ENCODE peak calls at places on chromosome X, in seven cellular contexts. B is HepG2, M is K562, W is SK-N-SH, G is GM12878, Y is HCT116, C is H1. N is an unnamed sample.

GRCh38 chrX:35289952-35290351 is 347.4 kb downstream of the FAM47B start:
- DNase-seq in B (no peak), M (no peak), W (no peak), G (no peak), Y (no peak), C (no peak), N (no peak)

GRCh38 chrX:129781134-129782014 is 1.6 kb downstream of the SASH3 start:
- DNase-seq in B (no peak), M (no peak), W (no peak), G (peak; percentile 83), Y (no peak), C (no peak), N (no peak)

GRCh38 chrX:46758163-46758955 is 559 bp downstream of the SLC9A7 start:
- DNase-seq in B (no peak), M (no peak), W (peak; percentile 5), G (no peak), Y (no peak), C (peak; percentile 48), N (peak; percentile 28)

GRCh38 chrX:46737041-46737440 is 21.9 kb downstream of the SLC9A7 start:
- DNase-seq in B (no peak), M (no peak), W (no peak), G (no peak), Y (no peak), C (no peak), N (no peak)

GRCh38 chrX:28920554-28920953 is 333.3 kb downstream of the IL1RAPL1 start:
- DNase-seq in B (no peak), M (no peak), W (no peak), G (no peak), Y (no peak), C (no peak), N (peak; percentile 3)

GRCh38 chrX:6024204-6024603 is 204.5 kb downstream of the NLGN4X start:
- DNase-seq in B (no peak), M (no peak), W (no peak), G (no peak), Y (no peak), C (no peak), N (no peak)

GRCh38 chrX:14963447-14964236 is 90.4 kb downstream of the MOSPD2 start:
- DNase-seq in B (no peak), M (no peak), W (no peak), G (no peak), Y (peak; percentile 49), C (no peak), N (no peak)

GRCh38 chrX:151713859-151714258 is 2.0 kb upstream of the FATE1 start:
- DNase-seq in B (peak; percentile 0), M (peak; percentile 53), W (peak; percentile 48), G (no peak), Y (peak; percentile 2), C (peak; percentile 63), N (peak; percentile 0)

GRCh38 chrX:80806557-80806956 is 3.1 kb downstream of the BRWD3 start:
- DNase-seq in B (no peak), M (no peak), W (no peak), G (no peak), Y (no peak), C (no peak), N (no peak)

GRCh38 chrX:76248901-76249300 is 76.0 kb downstream of the PBDC1 start:
- DNase-seq in B (no peak), M (no peak), W (no peak), G (no peak), Y (no peak), C (no peak), N (no peak)

GRCh38 chrX:23952984-23953907 is 45.4 kb downstream of the CXorf58 start:
- DNase-seq in B (no peak), M (peak; percentile 10), W (no peak), G (peak; percentile 21), Y (no peak), C (no peak), N (peak; percentile 13)

GRCh38 chrX:68411729-68412128 is 21.6 kb downstream of the OPHN1 start:
- DNase-seq in B (no peak), M (no peak), W (no peak), G (no peak), Y (no peak), C (no peak), N (no peak)

GRCh38 chrX:6228720-6229119 is at the start of gene NLGN4X:
- DNase-seq in B (no peak), M (no peak), W (peak; percentile 45), G (no peak), Y (no peak), C (no peak), N (no peak)

GRCh38 chrX:68186552-68187262 is 246.6 kb downstream of the OPHN1 start:
- DNase-seq in B (no peak), M (no peak), W (no peak), G (no peak), Y (no peak), C (no peak), N (no peak)

GRCh38 chrX:120457766-120458180 is 11.3 kb downstream of the LAMP2 start:
- DNase-seq in B (no peak), M (no peak), W (no peak), G (peak; percentile 12), Y (no peak), C (no peak), N (no peak)

GRCh38 chrX:151754042-151754419 is 19.5 kb downstream of the CNGA2 start:
- DNase-seq in B (no peak), M (no peak), W (no peak), G (no peak), Y (peak; percentile 10), C (peak; percentile 43), N (no peak)

GRCh38 chrX:78979789-78980464 is 34.7 kb downstream of the P2RY10 start:
- DNase-seq in B (no peak), M (no peak), W (no peak), G (peak; percentile 84), Y (no peak), C (no peak), N (no peak)

GRCh38 chrX:16869393-16870094 is 618 bp downstream of the RBBP7 start:
- DNase-seq in B (no peak), M (peak; percentile 60), W (peak; percentile 77), G (no peak), Y (no peak), C (peak; percentile 48), N (peak; percentile 52)

GRCh38 chrX:31092970-31093638 is 21.3 kb upstream of the FTHL17 start:
- DNase-seq in B (no peak), M (no peak), W (no peak), G (peak; percentile 30), Y (no peak), C (no peak), N (no peak)

GRCh38 chrX:71515039-71515398 is 17.9 kb upstream of the OGT start:
- DNase-seq in B (no peak), M (no peak), W (no peak), G (no peak), Y (no peak), C (no peak), N (no peak)

GRCh38 chrX:12332786-12333347 is 194.6 kb downstream of the FRMPD4 start:
- DNase-seq in B (no peak), M (no peak), W (no peak), G (no peak), Y (no peak), C (no peak), N (no peak)

GRCh38 chrX:47623540-47624027 is 3.9 kb upstream of the SYN1 start:
- DNase-seq in B (peak; percentile 29), M (peak; percentile 47), W (peak; percentile 89), G (no peak), Y (no peak), C (peak; percentile 76), N (peak; percentile 92)

GRCh38 chrX:136762820-136763452 is 17.8 kb downstream of the ARHGEF6 start:
- DNase-seq in B (no peak), M (no peak), W (no peak), G (no peak), Y (no peak), C (no peak), N (no peak)

GRCh38 chrX:131366387-131366786 is 77.3 kb upstream of the IGSF1 start:
- DNase-seq in B (peak; percentile 27), M (no peak), W (no peak), G (no peak), Y (no peak), C (no peak), N (peak; percentile 29)

GRCh38 chrX:37060999-37061398 is 52.8 kb downstream of the FAM47C start:
- DNase-seq in B (peak; percentile 6), M (peak; percentile 5), W (peak; percentile 18), G (no peak), Y (peak; percentile 26), C (no peak), N (peak; percentile 78)

GRCh38 chrX:95071052-95071451 is 1397.0 kb downstream of the FAM133A start:
- DNase-seq in B (no peak), M (no peak), W (no peak), G (no peak), Y (no peak), C (no peak), N (no peak)

GRCh38 chrX:53429755-53430154 is 4.4 kb downstream of the HSD17B10 start:
- DNase-seq in B (no peak), M (no peak), W (no peak), G (no peak), Y (no peak), C (no peak), N (no peak)

GRCh38 chrX:123967497-123967896 is 6.0 kb downstream of the STAG2 start:
- DNase-seq in B (no peak), M (no peak), W (no peak), G (no peak), Y (no peak), C (no peak), N (no peak)
- TF ChIP-seq JUND in B (no peak), M (no peak), W (no peak), G (no peak), Y (no peak), C (no peak), N (no peak)

GRCh38 chrX:140440891-140441290 is 64.0 kb downstream of the SOX3 start:
- DNase-seq in B (no peak), M (no peak), W (no peak), G (no peak), Y (no peak), C (no peak), N (no peak)
- TF ChIP-seq JUND in B (no peak), M (no peak), W (no peak), G (no peak), Y (no peak), C (no peak), N (no peak)

DNA sequence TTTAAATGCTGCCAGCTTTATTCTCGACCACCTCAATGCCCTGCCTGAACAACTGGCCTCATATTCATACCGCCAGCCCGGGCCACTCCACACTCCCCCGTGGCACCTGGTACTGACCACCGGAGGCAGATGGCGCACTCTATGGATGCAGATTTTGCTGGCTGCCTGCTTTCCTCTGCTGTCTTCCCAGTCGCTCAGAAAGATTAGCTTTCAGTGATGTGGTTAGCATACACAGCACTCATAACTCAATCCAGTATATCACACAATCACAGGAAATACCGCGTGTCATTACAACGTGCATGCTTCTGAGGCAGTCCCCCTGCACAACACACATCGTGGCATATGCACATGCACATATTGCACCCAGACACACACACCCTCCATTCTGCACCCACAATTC is 147.2 kb upstream of the BCOR start:
- DNase-seq in B (no peak), M (no peak), W (peak; percentile 68), G (no peak), Y (no peak), C (no peak), N (no peak)
- TF ChIP-seq JUND in B (no peak), M (no peak), W (no peak), G (no peak), Y (no peak), C (no peak), N (no peak)

GRCh38 chrX:135191838-135192237 is 20.6 kb upstream of the CT55 start:
- DNase-seq in B (no peak), M (no peak), W (no peak), G (no peak), Y (no peak), C (no peak), N (no peak)

GRCh38 chrX:135185795-135186443 is 14.7 kb upstream of the CT55 start:
- DNase-seq in B (peak; percentile 36), M (peak; percentile 38), W (peak; percentile 57), G (peak; percentile 11), Y (peak; percentile 42), C (no peak), N (peak; percentile 67)
- TF ChIP-seq JUND in B (no peak), M (no peak), W (no peak), G (no peak), Y (no peak), C (no peak), N (no peak)

N was measured in T47D.